ENCODE peak calls at places on chromosomes 7 and 10, in five cellular contexts. W is cardiac septum; Y is amniotic epithelial cell; U is stimulated activated CD4-positive, alpha-beta T cell treated with anti-CD3 and anti-CD28 coated beads, Interleukin-15, amount 100 ng/mL, for 24 hours; O is dermis microvascular lymphatic vessel endothelial cell. F is an unnamed sample.

GRCh38 chr7:119964640-119965542 is 308.1 kb upstream of the KCND2 start:
- DNase-seq in W (no peak), Y (peak; percentile 70), U (no peak), O (no peak), F (peak; percentile 54)

GRCh38 chr7:70189261-70189660 is 591.0 kb downstream of the AUTS2 start:
- DNase-seq in W (no peak), Y (no peak), U (no peak), O (no peak), F (no peak)

GRCh38 chr7:114658188-114658587 is 243.6 kb downstream of the FOXP2 start:
- DNase-seq in W (no peak), Y (no peak), U (no peak), O (no peak), F (no peak)

GRCh38 chr10:55183993-55184392 is 383.0 kb upstream of the PCDH15 start:
- DNase-seq in W (no peak), Y (peak; percentile 16), U (no peak), O (no peak), F (no peak)

GRCh38 chr7:155644971-155645509 is 579 bp downstream of the RBM33 start:
- DNase-seq in W (no peak), Y (no peak), U (peak; percentile 55), O (no peak), F (peak; percentile 36)

GRCh38 chr10:91901784-91902677 is 7.3 kb downstream of the FGFBP3 start:
- DNase-seq in W (no peak), Y (peak; percentile 94), U (peak; percentile 76), O (peak; percentile 89), F (peak; percentile 98)

GRCh38 chr7:87853237-87853864 is 22.8 kb downstream of the SLC25A40 start:
- DNase-seq in W (no peak), Y (peak; percentile 12), U (no peak), O (no peak), F (peak; percentile 13)

GRCh38 chr10:29915116-29915785 is 144.1 kb downstream of the JCAD start:
- DNase-seq in W (no peak), Y (no peak), U (no peak), O (no peak), F (no peak)

GRCh38 chr10:11684717-11685645 is 57.2 kb upstream of the ECHDC3 start:
- DNase-seq in W (peak; percentile 81), Y (peak; percentile 82), U (peak; percentile 73), O (no peak), F (peak; percentile 79)